ENCODE peak calls at places on chromosomes 7 and 10, in eight cellular contexts. One of them, this sample, is unnamed.

GRCh38 chr10:117218654-117219053 is 21.4 kb downstream of the KCNK18 start:
- DNase-seq in MCF 10A: no peak
- DNase-seq in tibial nerve: no peak
- DNase-seq in progenitor cell of endocrine pancreas: no peak
- DNase-seq in CD8-positive, alpha-beta T cell: no peak
- DNase-seq in colonic mucosa: no peak
- DNase-seq in Panc1: no peak
- DNase-seq in neural crest cell: no peak
- DNase-seq in this sample: no peak

GRCh38 chr7:70463332-70463938 is 668.5 kb upstream of the GALNT17 start:
- DNase-seq in MCF 10A: no peak
- DNase-seq in tibial nerve: no peak
- DNase-seq in progenitor cell of endocrine pancreas: no peak
- DNase-seq in CD8-positive, alpha-beta T cell: no peak
- DNase-seq in colonic mucosa: no peak
- DNase-seq in Panc1: no peak
- DNase-seq in neural crest cell: no peak
- DNase-seq in this sample: no peak

GRCh38 chr10:68598978-68599753 is 39.0 kb downstream of the TET1 start:
- DNase-seq in MCF 10A: no peak
- DNase-seq in tibial nerve: no peak
- DNase-seq in progenitor cell of endocrine pancreas: no peak
- DNase-seq in CD8-positive, alpha-beta T cell: no peak
- DNase-seq in colonic mucosa: peak; percentile 32
- DNase-seq in Panc1: no peak
- DNase-seq in neural crest cell: no peak
- DNase-seq in this sample: no peak

GRCh38 chr7:141876371-141876770 is 35.1 kb upstream of the PRSS37 start:
- DNase-seq in MCF 10A: no peak
- DNase-seq in tibial nerve: no peak
- DNase-seq in progenitor cell of endocrine pancreas: no peak
- DNase-seq in CD8-positive, alpha-beta T cell: no peak
- DNase-seq in colonic mucosa: no peak
- DNase-seq in Panc1: no peak
- DNase-seq in neural crest cell: no peak
- DNase-seq in this sample: no peak

GRCh38 chr7:19404912-19405329 is 259.7 kb upstream of the FERD3L start:
- DNase-seq in MCF 10A: peak; percentile 93
- DNase-seq in tibial nerve: no peak
- DNase-seq in progenitor cell of endocrine pancreas: no peak
- DNase-seq in CD8-positive, alpha-beta T cell: peak; percentile 9
- DNase-seq in colonic mucosa: no peak
- DNase-seq in Panc1: peak; percentile 96
- DNase-seq in neural crest cell: no peak
- DNase-seq in this sample: no peak

GRCh38 chr7:46071076-46071475 is 150.0 kb upstream of the IGFBP3 start:
- DNase-seq in MCF 10A: peak; percentile 45
- DNase-seq in tibial nerve: no peak
- DNase-seq in progenitor cell of endocrine pancreas: no peak
- DNase-seq in CD8-positive, alpha-beta T cell: no peak
- DNase-seq in colonic mucosa: no peak
- DNase-seq in Panc1: no peak
- DNase-seq in neural crest cell: no peak
- DNase-seq in this sample: no peak

GRCh38 chr10:13346280-13346819 is 1.7 kb downstream of the SEPHS1 start:
- DNase-seq in MCF 10A: peak; percentile 63
- DNase-seq in tibial nerve: peak; percentile 48
- DNase-seq in progenitor cell of endocrine pancreas: no peak
- DNase-seq in CD8-positive, alpha-beta T cell: no peak
- DNase-seq in colonic mucosa: peak; percentile 45
- DNase-seq in Panc1: no peak
- DNase-seq in neural crest cell: no peak
- DNase-seq in this sample: no peak

GRCh38 chr10:78982726-78983125 is 86.0 kb upstream of the ZMIZ1 start:
- DNase-seq in MCF 10A: no peak
- DNase-seq in tibial nerve: no peak
- DNase-seq in progenitor cell of endocrine pancreas: no peak
- DNase-seq in CD8-positive, alpha-beta T cell: no peak
- DNase-seq in colonic mucosa: no peak
- DNase-seq in Panc1: no peak
- DNase-seq in neural crest cell: no peak
- DNase-seq in this sample: no peak

GRCh38 chr10:81248846-81249245 is 626.1 kb upstream of the NRG3 start:
- DNase-seq in MCF 10A: no peak
- DNase-seq in tibial nerve: no peak
- DNase-seq in progenitor cell of endocrine pancreas: no peak
- DNase-seq in CD8-positive, alpha-beta T cell: no peak
- DNase-seq in colonic mucosa: no peak
- DNase-seq in Panc1: no peak
- DNase-seq in neural crest cell: no peak
- DNase-seq in this sample: no peak

GRCh38 chr10:61136151-61136550 is 192.2 kb upstream of the RHOBTB1 start:
- DNase-seq in MCF 10A: peak; percentile 1
- DNase-seq in tibial nerve: no peak
- DNase-seq in progenitor cell of endocrine pancreas: no peak
- DNase-seq in CD8-positive, alpha-beta T cell: no peak
- DNase-seq in colonic mucosa: no peak
- DNase-seq in Panc1: peak; percentile 7
- DNase-seq in neural crest cell: no peak
- DNase-seq in this sample: no peak

GRCh38 chr10:87740232-87740631 is 77.8 kb downstream of the ATAD1 start:
- DNase-seq in MCF 10A: peak; percentile 85
- DNase-seq in tibial nerve: no peak
- DNase-seq in progenitor cell of endocrine pancreas: no peak
- DNase-seq in CD8-positive, alpha-beta T cell: no peak
- DNase-seq in colonic mucosa: no peak
- DNase-seq in Panc1: no peak
- DNase-seq in neural crest cell: no peak
- DNase-seq in this sample: no peak

GRCh38 chr7:137402535-137403258 is 59.2 kb upstream of the PTN start:
- DNase-seq in MCF 10A: no peak
- DNase-seq in tibial nerve: no peak
- DNase-seq in progenitor cell of endocrine pancreas: no peak
- DNase-seq in CD8-positive, alpha-beta T cell: no peak
- DNase-seq in colonic mucosa: no peak
- DNase-seq in Panc1: no peak
- DNase-seq in neural crest cell: no peak
- DNase-seq in this sample: no peak

GRCh38 chr10:119020627-119020946 is 8.9 kb upstream of the NANOS1 start:
- DNase-seq in MCF 10A: peak; percentile 75
- DNase-seq in tibial nerve: no peak
- DNase-seq in progenitor cell of endocrine pancreas: no peak
- DNase-seq in CD8-positive, alpha-beta T cell: no peak
- DNase-seq in colonic mucosa: no peak
- DNase-seq in Panc1: no peak
- DNase-seq in neural crest cell: no peak
- DNase-seq in this sample: no peak

GRCh38 chr10:28711079-28711478 is 33.8 kb downstream of the BAMBI start:
- DNase-seq in MCF 10A: peak; percentile 34
- DNase-seq in tibial nerve: no peak
- DNase-seq in progenitor cell of endocrine pancreas: no peak
- DNase-seq in CD8-positive, alpha-beta T cell: no peak
- DNase-seq in colonic mucosa: no peak
- DNase-seq in Panc1: no peak
- DNase-seq in neural crest cell: no peak
- DNase-seq in this sample: no peak

GRCh38 chr7:48173313-48173712 is 2.1 kb downstream of the ABCA13 start:
- DNase-seq in MCF 10A: no peak
- DNase-seq in tibial nerve: no peak
- DNase-seq in progenitor cell of endocrine pancreas: no peak
- DNase-seq in CD8-positive, alpha-beta T cell: no peak
- DNase-seq in colonic mucosa: no peak
- DNase-seq in Panc1: no peak
- DNase-seq in neural crest cell: no peak
- DNase-seq in this sample: no peak

GRCh38 chr10:127921075-127921750 is 14.3 kb downstream of the PTPRE start:
- DNase-seq in MCF 10A: no peak
- DNase-seq in tibial nerve: no peak
- DNase-seq in progenitor cell of endocrine pancreas: no peak
- DNase-seq in CD8-positive, alpha-beta T cell: no peak
- DNase-seq in colonic mucosa: no peak
- DNase-seq in Panc1: no peak
- DNase-seq in neural crest cell: no peak
- DNase-seq in this sample: no peak

GRCh38 chr10:76040107-76040829 is 608.8 kb downstream of the LRMDA start:
- DNase-seq in MCF 10A: no peak
- DNase-seq in tibial nerve: no peak
- DNase-seq in progenitor cell of endocrine pancreas: no peak
- DNase-seq in CD8-positive, alpha-beta T cell: no peak
- DNase-seq in colonic mucosa: no peak
- DNase-seq in Panc1: no peak
- DNase-seq in neural crest cell: no peak
- DNase-seq in this sample: no peak
- TF ChIP-seq CTCF in MCF 10A: no peak
- TF ChIP-seq CTCF in tibial nerve: no peak
- TF ChIP-seq CTCF in progenitor cell of endocrine pancreas: no peak
- TF ChIP-seq CTCF in CD8-positive, alpha-beta T cell: no peak
- TF ChIP-seq CTCF in colonic mucosa: no peak
- TF ChIP-seq CTCF in Panc1: no peak
- TF ChIP-seq CTCF in neural crest cell: peak; percentile 44
- TF ChIP-seq CTCF in this sample: no peak

DNA sequence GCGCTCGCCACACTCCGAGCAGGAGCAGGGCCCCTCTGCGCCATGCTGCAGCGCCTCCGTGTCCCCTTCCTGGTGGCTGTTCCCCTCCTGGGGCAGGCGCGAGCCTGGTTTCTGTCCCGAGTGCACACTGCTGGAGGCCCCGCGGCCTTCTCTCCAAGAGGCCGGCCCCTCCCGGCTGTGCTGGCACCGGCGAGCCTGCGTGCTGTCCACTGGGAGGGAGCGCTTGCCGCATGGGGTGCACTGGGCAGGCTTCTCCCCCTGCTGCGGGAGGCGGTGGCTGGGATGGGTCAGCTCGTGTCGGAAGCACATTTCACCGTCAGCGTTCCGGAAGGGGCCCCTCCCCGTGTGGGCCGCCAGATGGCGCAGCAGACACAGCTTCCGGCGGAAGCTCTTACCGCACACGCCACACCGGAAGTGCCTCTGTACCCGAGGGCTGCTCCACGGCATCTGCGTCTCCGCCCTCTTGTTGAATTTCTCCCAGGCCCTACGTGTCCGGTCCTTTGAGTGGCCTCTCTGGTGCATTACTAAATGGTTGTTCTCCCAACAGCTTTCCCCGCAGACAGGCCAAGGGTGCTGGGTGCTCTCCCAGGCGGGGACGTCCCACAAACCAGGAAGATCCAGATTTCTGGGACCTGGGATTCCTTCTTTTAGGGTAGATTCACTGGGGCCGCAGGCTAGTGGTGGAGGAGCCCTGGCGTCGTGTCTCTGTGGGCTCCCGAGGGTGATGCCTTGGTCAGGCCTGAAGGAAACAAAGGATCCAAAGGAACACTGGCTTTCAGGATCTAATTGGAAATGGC is 18.7 kb downstream of the ZNF786 start:
- DNase-seq in MCF 10A: no peak
- DNase-seq in tibial nerve: no peak
- DNase-seq in progenitor cell of endocrine pancreas: no peak
- DNase-seq in CD8-positive, alpha-beta T cell: peak; percentile 30
- DNase-seq in colonic mucosa: no peak
- DNase-seq in Panc1: no peak
- DNase-seq in neural crest cell: peak; percentile 18
- DNase-seq in this sample: no peak
- TF ChIP-seq CTCF in MCF 10A: no peak
- TF ChIP-seq CTCF in tibial nerve: no peak
- TF ChIP-seq CTCF in progenitor cell of endocrine pancreas: peak; percentile 32
- TF ChIP-seq CTCF in CD8-positive, alpha-beta T cell: no peak
- TF ChIP-seq CTCF in colonic mucosa: no peak
- TF ChIP-seq CTCF in Panc1: peak; percentile 80
- TF ChIP-seq CTCF in neural crest cell: peak; percentile 44
- TF ChIP-seq CTCF in this sample: peak; percentile 50

DNA sequence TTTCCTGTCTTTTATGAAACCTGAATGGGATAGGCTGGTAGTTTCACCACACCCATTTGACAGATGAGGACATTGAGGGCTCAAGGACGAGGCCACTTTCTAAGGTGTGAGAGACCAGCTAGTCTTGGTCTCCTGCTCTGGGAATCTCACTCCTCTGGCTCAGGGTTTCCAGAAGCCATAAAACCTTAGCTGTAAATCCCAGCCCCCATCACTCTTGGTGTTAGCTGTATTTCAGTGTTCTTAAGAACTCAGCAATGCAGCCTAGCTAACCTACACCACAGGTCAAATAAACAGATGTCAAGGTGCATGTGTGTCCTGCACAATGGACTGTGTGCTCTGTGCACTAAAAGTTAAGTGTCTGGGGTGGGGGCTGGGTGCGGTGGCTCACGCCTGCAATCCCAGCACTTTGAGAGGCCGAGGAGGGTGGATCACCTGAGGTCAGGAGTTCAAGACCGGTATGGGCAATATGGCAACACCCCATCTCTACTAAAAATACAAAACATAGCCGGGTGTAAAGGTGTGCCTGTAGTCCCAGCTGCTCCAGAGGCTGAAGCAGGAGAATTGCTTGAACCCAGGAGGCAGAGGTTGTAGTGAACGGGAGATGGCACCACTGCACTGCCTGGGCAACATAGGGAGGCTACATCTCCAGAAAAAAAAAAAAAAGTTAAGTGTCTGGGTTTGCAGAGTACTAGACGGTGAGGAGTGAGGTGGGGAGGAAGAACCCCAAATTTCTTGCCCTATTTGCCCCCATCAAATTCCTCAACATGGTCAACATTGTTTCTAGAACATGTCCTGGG is 547 bp upstream of the EPO start:
- DNase-seq in MCF 10A: peak; percentile 27
- DNase-seq in tibial nerve: no peak
- DNase-seq in progenitor cell of endocrine pancreas: no peak
- DNase-seq in CD8-positive, alpha-beta T cell: no peak
- DNase-seq in colonic mucosa: no peak
- DNase-seq in Panc1: no peak
- DNase-seq in neural crest cell: no peak
- DNase-seq in this sample: no peak
- TF ChIP-seq CTCF in MCF 10A: peak; percentile 61
- TF ChIP-seq CTCF in tibial nerve: no peak
- TF ChIP-seq CTCF in progenitor cell of endocrine pancreas: no peak
- TF ChIP-seq CTCF in CD8-positive, alpha-beta T cell: no peak
- TF ChIP-seq CTCF in colonic mucosa: no peak
- TF ChIP-seq CTCF in Panc1: no peak
- TF ChIP-seq CTCF in neural crest cell: no peak
- TF ChIP-seq CTCF in this sample: no peak

GRCh38 chr7:92881091-92881485 is 44.7 kb upstream of the CDK6 start:
- DNase-seq in MCF 10A: no peak
- DNase-seq in tibial nerve: no peak
- DNase-seq in progenitor cell of endocrine pancreas: no peak
- DNase-seq in CD8-positive, alpha-beta T cell: no peak
- DNase-seq in colonic mucosa: no peak
- DNase-seq in Panc1: no peak
- DNase-seq in neural crest cell: no peak
- DNase-seq in this sample: no peak

GRCh38 chr7:92877367-92877766 is 41.0 kb upstream of the CDK6 start:
- DNase-seq in MCF 10A: no peak
- DNase-seq in tibial nerve: no peak
- DNase-seq in progenitor cell of endocrine pancreas: no peak
- DNase-seq in CD8-positive, alpha-beta T cell: no peak
- DNase-seq in colonic mucosa: no peak
- DNase-seq in Panc1: no peak
- DNase-seq in neural crest cell: no peak
- DNase-seq in this sample: no peak

GRCh38 chr7:92882760-92883159 is 46.4 kb upstream of the CDK6 start:
- DNase-seq in MCF 10A: no peak
- DNase-seq in tibial nerve: no peak
- DNase-seq in progenitor cell of endocrine pancreas: no peak
- DNase-seq in CD8-positive, alpha-beta T cell: no peak
- DNase-seq in colonic mucosa: no peak
- DNase-seq in Panc1: no peak
- DNase-seq in neural crest cell: no peak
- DNase-seq in this sample: no peak

GRCh38 chr7:92884218-92884617 is 47.8 kb upstream of the CDK6 start:
- DNase-seq in MCF 10A: no peak
- DNase-seq in tibial nerve: no peak
- DNase-seq in progenitor cell of endocrine pancreas: no peak
- DNase-seq in CD8-positive, alpha-beta T cell: no peak
- DNase-seq in colonic mucosa: no peak
- DNase-seq in Panc1: no peak
- DNase-seq in neural crest cell: no peak
- DNase-seq in this sample: no peak

GRCh38 chr7:92880212-92881090 is 44.1 kb upstream of the CDK6 start:
- DNase-seq in MCF 10A: peak; percentile 42
- DNase-seq in tibial nerve: peak; percentile 32
- DNase-seq in progenitor cell of endocrine pancreas: no peak
- DNase-seq in CD8-positive, alpha-beta T cell: no peak
- DNase-seq in colonic mucosa: peak; percentile 24
- DNase-seq in Panc1: no peak
- DNase-seq in neural crest cell: no peak
- DNase-seq in this sample: no peak
- TF ChIP-seq CTCF in MCF 10A: no peak
- TF ChIP-seq CTCF in tibial nerve: no peak
- TF ChIP-seq CTCF in progenitor cell of endocrine pancreas: peak; percentile 38
- TF ChIP-seq CTCF in CD8-positive, alpha-beta T cell: no peak
- TF ChIP-seq CTCF in colonic mucosa: no peak
- TF ChIP-seq CTCF in Panc1: peak; percentile 37
- TF ChIP-seq CTCF in neural crest cell: peak; percentile 5
- TF ChIP-seq CTCF in this sample: no peak

This sample was measured in mesothelial cell of epicardium.